ENCODE peak calls at places on chromosome 18, in five cellular contexts. T, N, M, H and C are unnamed samples.

GRCh38 chr18:43484710-43485109 is 207.4 kb upstream of the SYT4 start:
- DNase-seq in T (no peak), N (no peak), M (peak; percentile 12), H (peak; percentile 8), C (no peak)

GRCh38 chr18:10141559-10141958 is 227.7 kb downstream of the VAPA start:
- DNase-seq in T (no peak), N (no peak), M (no peak), H (no peak), C (no peak)

GRCh38 chr18:79493211-79493800 is 97.6 kb downstream of the NFATC1 start:
- DNase-seq in T (no peak), N (peak; percentile 66), M (no peak), H (no peak), C (no peak)

GRCh38 chr18:23143059-23143831 is 8.0 kb downstream of the CABLES1 start:
- DNase-seq in T (no peak), N (no peak), M (peak; percentile 83), H (no peak), C (peak; percentile 44)

GRCh38 chr18:61581578-61582204 is 248.5 kb downstream of the CDH20 start:
- DNase-seq in T (no peak), N (peak; percentile 80), M (peak; percentile 69), H (peak; percentile 88), C (peak; percentile 70)

GRCh38 chr18:29321561-29321960 is 1144.6 kb upstream of the CDH2 start:
- DNase-seq in T (no peak), N (no peak), M (peak; percentile 30), H (no peak), C (no peak)

GRCh38 chr18:59681521-59682004 is 15.7 kb downstream of the CCBE1 start:
- DNase-seq in T (no peak), N (peak; percentile 72), M (no peak), H (no peak), C (no peak)

GRCh38 chr18:21735452-21736015 is 5.1 kb upstream of the MIB1 start:
- DNase-seq in T (no peak), N (no peak), M (peak; percentile 84), H (peak; percentile 90), C (peak; percentile 84)

GRCh38 chr18:51039138-51040112 is 9.4 kb downstream of the SMAD4 start:
- DNase-seq in T (no peak), N (no peak), M (no peak), H (peak; percentile 63), C (no peak)

GRCh38 chr18:70221156-70221910 is 15.8 kb upstream of the RTTN start:
- DNase-seq in T (no peak), N (no peak), M (no peak), H (peak; percentile 71), C (no peak)

GRCh38 chr18:11849845-11850747 is 1.1 kb upstream of the CHMP1B start:
- DNase-seq in T (peak; percentile 77), N (peak; percentile 91), M (peak; percentile 91), H (peak; percentile 54), C (peak; percentile 94)

GRCh38 chr18:13279181-13280065 is 60.9 kb downstream of the LDLRAD4 start:
- DNase-seq in T (no peak), N (no peak), M (no peak), H (no peak), C (no peak)

GRCh38 chr18:3816601-3817363 is 366.8 kb downstream of the TGIF1 start:
- DNase-seq in T (peak; percentile 97), N (no peak), M (peak; percentile 96), H (no peak), C (peak; percentile 96)

GRCh38 chr18:9726936-9727335 is 18.8 kb downstream of the RAB31 start:
- DNase-seq in T (no peak), N (no peak), M (no peak), H (no peak), C (no peak)

GRCh38 chr18:78999939-79000338 is 20.3 kb downstream of the SALL3 start:
- DNase-seq in T (no peak), N (no peak), M (peak; percentile 50), H (no peak), C (no peak)

GRCh38 chr18:31510319-31510718 is 12.3 kb downstream of the DSG2 start:
- DNase-seq in T (no peak), N (no peak), M (peak; percentile 90), H (no peak), C (no peak)

GRCh38 chr18:57749604-57749970 is 53.5 kb downstream of the ATP8B1 start:
- DNase-seq in T (no peak), N (no peak), M (no peak), H (no peak), C (no peak)
- TF ChIP-seq CTCF in T (no peak), N (no peak), M (no peak), H (no peak), C (no peak)

GRCh38 chr18:26470011-26470637 is 78.2 kb downstream of the KCTD1 start:
- DNase-seq in T (no peak), N (no peak), M (no peak), H (no peak), C (no peak)
- H3K4me3 ChIP-seq in T (no peak overlapping the region), N (no peak overlapping the region), M (no peak overlapping the region), H (no peak overlapping the region), C (no peak overlapping the region)

DNA sequence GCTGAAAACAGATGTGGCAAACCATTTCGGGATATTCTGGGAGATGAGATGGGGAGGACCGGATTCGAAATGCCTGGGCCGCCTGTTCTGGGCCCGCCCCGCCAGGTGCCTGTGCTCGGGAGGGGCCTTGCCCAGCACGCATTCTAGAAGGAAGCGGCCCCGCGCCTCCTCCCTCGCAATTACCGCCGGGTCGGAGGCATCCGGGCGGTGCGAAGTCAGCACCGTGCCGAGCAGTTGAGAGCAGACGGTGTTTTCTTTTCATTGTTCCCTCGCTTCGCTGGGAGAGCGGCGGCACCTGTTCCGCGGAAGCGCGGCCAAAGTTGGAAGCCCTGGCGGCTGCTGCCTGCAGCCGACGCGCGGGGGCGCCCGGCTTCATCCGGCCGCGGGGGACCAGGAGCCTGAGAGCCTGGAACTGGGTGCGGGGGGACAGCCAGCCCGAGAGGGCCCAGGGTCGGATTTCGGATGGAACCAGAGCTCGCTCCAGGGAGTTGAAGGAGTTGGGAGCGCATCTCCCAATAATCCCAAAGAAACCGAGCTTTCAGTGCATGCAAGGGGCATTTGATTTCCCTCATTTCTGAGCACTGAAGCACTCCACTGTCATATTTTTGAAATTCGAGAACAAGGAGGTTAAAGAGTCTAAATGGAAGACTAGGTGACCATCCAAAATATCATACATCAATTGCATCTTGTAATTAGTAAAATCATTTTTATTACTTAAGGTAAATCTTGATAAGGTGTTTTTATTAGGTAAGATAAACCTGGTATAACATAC is 241.8 kb upstream of the RAB12 start:
- DNase-seq in T (no peak), N (no peak), M (peak; percentile 30), H (peak; percentile 91), C (peak; percentile 11)
- TF ChIP-seq CTCF in T (peak; percentile 59), N (peak; percentile 15), M (peak; percentile 41), H (peak; percentile 67), C (peak; percentile 63)

DNA sequence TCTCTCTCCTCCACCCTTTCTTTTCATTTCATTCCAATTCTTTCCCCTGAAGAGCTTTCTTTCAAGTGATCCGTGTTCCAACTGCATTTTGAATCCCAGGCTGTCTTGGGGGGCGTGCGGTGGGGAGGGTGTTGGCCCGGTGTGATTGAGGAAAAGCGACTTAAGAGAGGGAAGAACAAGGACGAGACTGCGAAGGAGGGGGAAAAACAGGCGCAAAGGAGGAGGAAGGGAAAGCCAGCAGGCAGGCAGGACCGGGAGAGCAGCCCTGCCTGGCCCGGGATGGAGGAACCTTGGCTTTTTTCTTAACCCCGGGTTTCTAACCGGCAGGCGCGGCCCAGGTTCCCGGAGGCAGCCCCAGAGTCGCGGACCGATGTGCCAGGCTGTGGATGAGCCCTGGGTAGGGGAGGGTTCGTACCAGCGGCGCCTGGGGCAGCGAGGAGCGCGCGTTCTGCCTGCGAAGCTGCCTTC is 1.3 kb downstream of the ADCYAP1 start:
- DNase-seq in T (no peak), N (no peak), M (no peak), H (peak; percentile 46), C (no peak)
- H3K4me3 ChIP-seq in T (no peak overlapping the region), N (no peak overlapping the region), M (no peak overlapping the region), H (peak overlapping the region; percentile 76), C (no peak overlapping the region)

DNA sequence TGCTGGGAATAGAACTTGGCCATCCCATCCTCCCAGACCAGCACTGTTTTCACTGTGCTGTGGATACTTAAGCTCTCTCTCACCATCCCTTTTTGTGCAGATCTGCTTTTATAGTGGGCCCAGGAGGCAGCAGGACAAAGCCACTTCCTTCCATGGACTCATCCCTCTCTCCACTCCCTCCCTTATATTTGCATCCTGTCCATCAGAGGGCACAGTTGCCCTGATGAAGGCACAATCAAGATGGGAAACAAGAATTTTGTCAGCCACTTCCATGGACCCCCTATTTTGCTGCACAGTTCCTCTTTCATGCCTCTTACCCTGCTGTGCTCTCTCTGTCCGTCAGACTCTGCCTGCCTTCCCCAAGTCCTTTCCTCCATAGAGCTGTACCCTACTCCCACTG is 338.7 kb downstream of the HRH4 start:
- DNase-seq in T (no peak), N (no peak), M (no peak), H (no peak), C (no peak)
- TF ChIP-seq CTCF in T (peak; percentile 3), N (no peak), M (no peak), H (no peak), C (peak; percentile 6)

DNA sequence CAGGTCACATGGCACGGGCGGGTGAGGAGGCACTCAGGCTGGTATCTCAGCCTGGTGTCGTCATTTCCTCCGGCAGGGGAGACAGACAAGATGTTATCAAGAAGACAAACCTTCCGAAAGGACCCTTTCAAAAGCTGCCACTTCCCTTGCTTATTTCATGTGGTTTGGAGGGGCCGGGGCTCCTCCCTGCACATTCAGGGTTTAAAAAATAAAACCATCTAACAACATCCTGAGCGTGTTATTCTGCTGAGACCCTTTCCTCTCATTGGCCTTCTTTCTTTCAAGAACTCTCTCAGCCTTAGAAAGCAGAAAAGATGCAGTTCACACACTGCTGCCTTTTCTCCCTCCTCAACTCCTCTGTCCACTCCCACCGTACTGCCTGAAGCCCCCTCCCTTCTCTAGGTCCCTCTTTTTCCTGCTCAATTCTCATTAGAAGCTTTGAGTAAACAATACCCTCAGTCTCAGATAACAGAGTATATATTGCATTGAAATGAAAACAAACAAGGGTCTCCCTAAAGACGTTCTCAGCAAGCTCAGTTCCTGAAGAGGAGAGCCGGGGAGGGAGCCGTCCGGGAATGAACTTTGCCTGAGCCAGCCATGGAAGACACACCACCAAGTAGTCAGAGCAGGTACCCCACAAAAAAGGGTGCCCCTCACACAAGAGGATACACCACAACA is 9.8 kb downstream of the SMAD7 start:
- DNase-seq in T (no peak), N (no peak), M (no peak), H (no peak), C (peak; percentile 58)
- H3K4me3 ChIP-seq in T (no peak overlapping the region), N (no peak overlapping the region), M (no peak overlapping the region), H (peak overlapping the region; percentile 26), C (peak overlapping the region; percentile 27)

DNA sequence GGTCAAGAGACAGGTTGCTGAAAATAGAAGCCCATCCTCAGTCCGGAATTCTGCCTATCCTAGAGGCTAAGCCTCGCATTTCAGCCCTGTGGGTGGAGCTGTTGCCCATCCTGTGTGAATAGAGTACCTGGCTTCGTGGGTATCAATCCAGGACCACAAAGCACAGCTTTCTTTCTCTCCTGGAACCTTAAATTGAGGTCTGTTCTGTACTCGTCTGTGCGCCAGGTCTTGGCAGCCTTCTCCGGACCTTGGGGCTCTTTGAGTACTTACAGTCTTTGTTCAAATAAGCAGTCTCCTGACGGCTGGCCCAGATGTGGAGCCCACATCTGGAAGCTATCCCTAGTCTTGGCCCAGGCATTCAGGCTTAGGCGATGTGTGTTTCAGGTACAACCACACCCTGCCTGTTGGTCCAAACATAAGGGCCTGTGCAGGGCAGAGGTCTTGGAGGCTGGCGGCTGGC is 294.3 kb downstream of the BCL2 start:
- DNase-seq in T (no peak), N (no peak), M (peak; percentile 48), H (peak; percentile 82), C (no peak)
- TF ChIP-seq CTCF in T (no peak), N (peak; percentile 19), M (peak; percentile 66), H (peak; percentile 69), C (peak; percentile 29)